ENCODE peak calls at places on chromosomes 11 and 22, in four cellular contexts. T is RWPE1, Y is epithelial cell of esophagus, X is mesothelial cell of epicardium. D is an unnamed sample.

GRCh38 chr11:15976433-15977045 is 379.8 kb downstream of the SOX6 start:
- DNase-seq in T (no peak), Y (peak; percentile 82), X (no peak), D (peak; percentile 78)

GRCh38 chr22:38034278-38034882 is 22.8 kb upstream of the PICK1 start:
- DNase-seq in T (peak; percentile 79), Y (peak; percentile 90), X (no peak), D (peak; percentile 92)

GRCh38 chr11:1988174-1988573 is 9.5 kb downstream of the H19 start:
- DNase-seq in T (no peak), Y (no peak), X (no peak), D (no peak)

GRCh38 chr11:81839016-81839415 is 894.6 kb downstream of the FAM181B start:
- DNase-seq in T (no peak), Y (no peak), X (no peak), D (no peak)

GRCh38 chr11:88100161-88100560 is 75.1 kb downstream of the RAB38 start:
- DNase-seq in T (no peak), Y (no peak), X (no peak), D (no peak)

GRCh38 chr11:35200811-35201341 is 61.9 kb downstream of the CD44 start:
- DNase-seq in T (no peak), Y (no peak), X (no peak), D (no peak)

GRCh38 chr11:73971175-73971719 is 11.4 kb downstream of the UCP2 start:
- DNase-seq in T (no peak), Y (no peak), X (no peak), D (no peak)

GRCh38 chr11:11706022-11706421 is 84.2 kb upstream of the GALNT18 start:
- DNase-seq in T (peak; percentile 53), Y (peak; percentile 84), X (no peak), D (no peak)

GRCh38 chr11:75055511-75055910 is 41.2 kb downstream of the OR2AT4 start:
- DNase-seq in T (no peak), Y (peak; percentile 27), X (no peak), D (peak; percentile 59)

GRCh38 chr11:24754406-24754805 is 257.6 kb downstream of the LUZP2 start:
- DNase-seq in T (no peak), Y (peak; percentile 50), X (no peak), D (no peak)

D was measured in SK-MEL-5.